ENCODE peak calls at places on chromosomes 16 and 17, in nine cellular contexts. One of them, this sample, is unnamed.

GRCh38 chr16:5323284-5323683 is 225.7 kb upstream of the EEF2KMT start:
- DNase-seq in HCT116: no peak
- DNase-seq in astrocyte: peak
- DNase-seq in IMR-90: no peak
- DNase-seq in effector memory CD4-positive, alpha-beta T cell: no peak
- DNase-seq in CD8-positive, alpha-beta T cell: no peak
- DNase-seq in adrenal gland: no peak
- DNase-seq in heart right ventricle: no peak
- DNase-seq in aorta: no peak
- DNase-seq in this sample: no peak

GRCh38 chr16:84692451-84692850 is 7.3 kb upstream of the USP10 start:
- DNase-seq in CD8-positive, alpha-beta T cell: no peak
- DNase-seq in aorta: no peak
- DNase-seq in IMR-90: no peak
- DNase-seq in astrocyte: peak
- DNase-seq in adrenal gland: no peak
- DNase-seq in HCT116: no peak
- DNase-seq in effector memory CD4-positive, alpha-beta T cell: no peak
- DNase-seq in heart right ventricle: no peak
- DNase-seq in this sample: no peak

GRCh38 chr17:32483451-32484019 is 3.3 kb upstream of the CDK5R1 start:
- DNase-seq in CD8-positive, alpha-beta T cell: peak
- DNase-seq in aorta: peak
- DNase-seq in IMR-90: peak
- DNase-seq in astrocyte: peak
- DNase-seq in effector memory CD4-positive, alpha-beta T cell: no peak
- DNase-seq in adrenal gland: peak
- DNase-seq in heart right ventricle: peak
- DNase-seq in HCT116: no peak
- DNase-seq in this sample: peak

GRCh38 chr17:17749921-17750320 is 68.7 kb downstream of the RAI1 start:
- DNase-seq in adrenal gland: no peak
- DNase-seq in HCT116: peak
- DNase-seq in effector memory CD4-positive, alpha-beta T cell: peak
- DNase-seq in heart right ventricle: no peak
- DNase-seq in astrocyte: no peak
- DNase-seq in CD8-positive, alpha-beta T cell: peak
- DNase-seq in IMR-90: peak
- DNase-seq in aorta: peak
- DNase-seq in this sample: peak

GRCh38 chr17:77881545-77881944 is 77.0 kb upstream of the TNRC6C start:
- DNase-seq in CD8-positive, alpha-beta T cell: peak
- DNase-seq in HCT116: no peak
- DNase-seq in astrocyte: peak
- DNase-seq in effector memory CD4-positive, alpha-beta T cell: peak
- DNase-seq in IMR-90: peak
- DNase-seq in aorta: peak
- DNase-seq in heart right ventricle: peak
- DNase-seq in adrenal gland: peak
- DNase-seq in this sample: peak

GRCh38 chr17:65277576-65277975 is 140.4 kb downstream of the RGS9 start:
- DNase-seq in aorta: no peak
- DNase-seq in adrenal gland: no peak
- DNase-seq in astrocyte: peak
- DNase-seq in HCT116: no peak
- DNase-seq in heart right ventricle: no peak
- DNase-seq in effector memory CD4-positive, alpha-beta T cell: no peak
- DNase-seq in IMR-90: peak
- DNase-seq in CD8-positive, alpha-beta T cell: no peak
- DNase-seq in this sample: peak

GRCh38 chr17:10149573-10150399 is 48.6 kb downstream of the GAS7 start:
- DNase-seq in heart right ventricle: no peak
- DNase-seq in aorta: no peak
- DNase-seq in HCT116: peak
- DNase-seq in effector memory CD4-positive, alpha-beta T cell: no peak
- DNase-seq in CD8-positive, alpha-beta T cell: peak
- DNase-seq in adrenal gland: no peak
- DNase-seq in IMR-90: peak
- DNase-seq in astrocyte: peak
- DNase-seq in this sample: no peak

GRCh38 chr16:56610609-56611111 is 2.3 kb downstream of the MT2A start:
- DNase-seq in CD8-positive, alpha-beta T cell: no peak
- DNase-seq in effector memory CD4-positive, alpha-beta T cell: no peak
- DNase-seq in aorta: no peak
- DNase-seq in IMR-90: peak
- DNase-seq in adrenal gland: no peak
- DNase-seq in astrocyte: no peak
- DNase-seq in heart right ventricle: no peak
- DNase-seq in HCT116: no peak
- DNase-seq in this sample: no peak

GRCh38 chr16:11726008-11726407 is 16.6 kb downstream of the TXNDC11 start:
- DNase-seq in HCT116: no peak
- DNase-seq in aorta: no peak
- DNase-seq in heart right ventricle: no peak
- DNase-seq in effector memory CD4-positive, alpha-beta T cell: no peak
- DNase-seq in CD8-positive, alpha-beta T cell: no peak
- DNase-seq in astrocyte: no peak
- DNase-seq in IMR-90: no peak
- DNase-seq in adrenal gland: no peak
- DNase-seq in this sample: no peak

GRCh38 chr16:50458694-50459271 is 89.4 kb upstream of the NKD1 start:
- DNase-seq in effector memory CD4-positive, alpha-beta T cell: no peak
- DNase-seq in HCT116: no peak
- DNase-seq in adrenal gland: no peak
- DNase-seq in aorta: no peak
- DNase-seq in heart right ventricle: no peak
- DNase-seq in astrocyte: no peak
- DNase-seq in CD8-positive, alpha-beta T cell: no peak
- DNase-seq in IMR-90: no peak
- DNase-seq in this sample: no peak

GRCh38 chr16:85687651-85688471 is 893 bp downstream of the GINS2 start:
- DNase-seq in aorta: no peak
- DNase-seq in astrocyte: no peak
- DNase-seq in heart right ventricle: no peak
- DNase-seq in effector memory CD4-positive, alpha-beta T cell: no peak
- DNase-seq in HCT116: no peak
- DNase-seq in adrenal gland: no peak
- DNase-seq in CD8-positive, alpha-beta T cell: no peak
- DNase-seq in IMR-90: no peak
- DNase-seq in this sample: peak

GRCh38 chr17:58531122-58531521 is 16.7 kb upstream of the MTMR4 start:
- DNase-seq in HCT116: no peak
- DNase-seq in aorta: no peak
- DNase-seq in astrocyte: no peak
- DNase-seq in CD8-positive, alpha-beta T cell: no peak
- DNase-seq in IMR-90: no peak
- DNase-seq in effector memory CD4-positive, alpha-beta T cell: no peak
- DNase-seq in adrenal gland: no peak
- DNase-seq in heart right ventricle: no peak
- DNase-seq in this sample: no peak

GRCh38 chr17:73944366-73944765 is 259.1 kb upstream of the RPL38 start:
- DNase-seq in astrocyte: no peak
- DNase-seq in effector memory CD4-positive, alpha-beta T cell: no peak
- DNase-seq in aorta: no peak
- DNase-seq in adrenal gland: no peak
- DNase-seq in CD8-positive, alpha-beta T cell: no peak
- DNase-seq in heart right ventricle: no peak
- DNase-seq in IMR-90: no peak
- DNase-seq in HCT116: no peak
- DNase-seq in this sample: no peak

GRCh38 chr17:65130829-65131228 is 6.3 kb upstream of the RGS9 start:
- DNase-seq in effector memory CD4-positive, alpha-beta T cell: no peak
- DNase-seq in IMR-90: no peak
- DNase-seq in astrocyte: no peak
- DNase-seq in heart right ventricle: no peak
- DNase-seq in adrenal gland: no peak
- DNase-seq in HCT116: no peak
- DNase-seq in aorta: no peak
- DNase-seq in CD8-positive, alpha-beta T cell: no peak
- DNase-seq in this sample: no peak

GRCh38 chr16:88049020-88049419 is 97.8 kb downstream of the BANP start:
- DNase-seq in CD8-positive, alpha-beta T cell: no peak
- DNase-seq in adrenal gland: no peak
- DNase-seq in heart right ventricle: no peak
- DNase-seq in HCT116: no peak
- DNase-seq in aorta: no peak
- DNase-seq in IMR-90: no peak
- DNase-seq in effector memory CD4-positive, alpha-beta T cell: no peak
- DNase-seq in astrocyte: no peak
- DNase-seq in this sample: no peak

GRCh38 chr16:88052661-88053060 is 101.4 kb downstream of the BANP start:
- DNase-seq in IMR-90: no peak
- DNase-seq in effector memory CD4-positive, alpha-beta T cell: no peak
- DNase-seq in astrocyte: no peak
- DNase-seq in heart right ventricle: no peak
- DNase-seq in aorta: no peak
- DNase-seq in HCT116: no peak
- DNase-seq in adrenal gland: no peak
- DNase-seq in CD8-positive, alpha-beta T cell: no peak
- DNase-seq in this sample: no peak

GRCh38 chr16:88047462-88047861 is 96.2 kb downstream of the BANP start:
- DNase-seq in IMR-90: no peak
- DNase-seq in adrenal gland: no peak
- DNase-seq in effector memory CD4-positive, alpha-beta T cell: no peak
- DNase-seq in heart right ventricle: no peak
- DNase-seq in CD8-positive, alpha-beta T cell: no peak
- DNase-seq in aorta: no peak
- DNase-seq in HCT116: no peak
- DNase-seq in astrocyte: no peak
- DNase-seq in this sample: no peak

GRCh38 chr16:88050952-88051660 is 99.9 kb downstream of the BANP start:
- DNase-seq in IMR-90: no peak
- DNase-seq in CD8-positive, alpha-beta T cell: no peak
- DNase-seq in heart right ventricle: no peak
- DNase-seq in HCT116: no peak
- DNase-seq in aorta: peak
- DNase-seq in effector memory CD4-positive, alpha-beta T cell: no peak
- DNase-seq in adrenal gland: no peak
- DNase-seq in astrocyte: no peak
- DNase-seq in this sample: no peak

GRCh38 chr16:88049561-88050545 is 98.6 kb downstream of the BANP start:
- DNase-seq in aorta: peak
- DNase-seq in IMR-90: no peak
- DNase-seq in HCT116: no peak
- DNase-seq in adrenal gland: no peak
- DNase-seq in CD8-positive, alpha-beta T cell: no peak
- DNase-seq in effector memory CD4-positive, alpha-beta T cell: no peak
- DNase-seq in heart right ventricle: no peak
- DNase-seq in astrocyte: no peak
- DNase-seq in this sample: no peak
- H3K27ac ChIP-seq in aorta: no peak
- H3K27ac ChIP-seq in IMR-90: no peak
- H3K27ac ChIP-seq in HCT116: no peak
- H3K27ac ChIP-seq in adrenal gland: no peak
- H3K27ac ChIP-seq in CD8-positive, alpha-beta T cell: no peak
- H3K27ac ChIP-seq in effector memory CD4-positive, alpha-beta T cell: no peak
- H3K27ac ChIP-seq in heart right ventricle: no peak
- H3K27ac ChIP-seq in astrocyte: no peak
- H3K27ac ChIP-seq in this sample: no peak

GRCh38 chr17:7471729-7472128 is 7.7 kb downstream of the ZBTB4 start:
- DNase-seq in aorta: no peak
- DNase-seq in heart right ventricle: no peak
- DNase-seq in CD8-positive, alpha-beta T cell: no peak
- DNase-seq in adrenal gland: no peak
- DNase-seq in astrocyte: no peak
- DNase-seq in HCT116: no peak
- DNase-seq in effector memory CD4-positive, alpha-beta T cell: no peak
- DNase-seq in IMR-90: no peak
- DNase-seq in this sample: no peak
- H3K27ac ChIP-seq in aorta: no peak
- H3K27ac ChIP-seq in heart right ventricle: peak
- H3K27ac ChIP-seq in CD8-positive, alpha-beta T cell: no peak
- H3K27ac ChIP-seq in adrenal gland: no peak
- H3K27ac ChIP-seq in astrocyte: no peak
- H3K27ac ChIP-seq in HCT116: no peak
- H3K27ac ChIP-seq in effector memory CD4-positive, alpha-beta T cell: no peak
- H3K27ac ChIP-seq in IMR-90: no peak
- H3K27ac ChIP-seq in this sample: no peak

GRCh38 chr17:40181205-40181604 is 3.9 kb downstream of the RAPGEFL1 start:
- DNase-seq in astrocyte: no peak
- DNase-seq in CD8-positive, alpha-beta T cell: no peak
- DNase-seq in IMR-90: no peak
- DNase-seq in effector memory CD4-positive, alpha-beta T cell: no peak
- DNase-seq in HCT116: no peak
- DNase-seq in heart right ventricle: no peak
- DNase-seq in aorta: no peak
- DNase-seq in adrenal gland: no peak
- DNase-seq in this sample: no peak

GRCh38 chr17:40180694-40181093 is 3.4 kb downstream of the RAPGEFL1 start:
- DNase-seq in IMR-90: no peak
- DNase-seq in HCT116: no peak
- DNase-seq in effector memory CD4-positive, alpha-beta T cell: no peak
- DNase-seq in astrocyte: no peak
- DNase-seq in heart right ventricle: no peak
- DNase-seq in CD8-positive, alpha-beta T cell: no peak
- DNase-seq in aorta: no peak
- DNase-seq in adrenal gland: no peak
- DNase-seq in this sample: no peak

GRCh38 chr17:40178660-40179059 is 1.4 kb downstream of the RAPGEFL1 start:
- DNase-seq in HCT116: no peak
- DNase-seq in heart right ventricle: no peak
- DNase-seq in CD8-positive, alpha-beta T cell: no peak
- DNase-seq in adrenal gland: no peak
- DNase-seq in IMR-90: no peak
- DNase-seq in astrocyte: no peak
- DNase-seq in effector memory CD4-positive, alpha-beta T cell: no peak
- DNase-seq in aorta: no peak
- DNase-seq in this sample: no peak

GRCh38 chr17:40178021-40178601 is 841 bp downstream of the RAPGEFL1 start:
- DNase-seq in heart right ventricle: no peak
- DNase-seq in effector memory CD4-positive, alpha-beta T cell: no peak
- DNase-seq in aorta: no peak
- DNase-seq in astrocyte: no peak
- DNase-seq in adrenal gland: no peak
- DNase-seq in HCT116: no peak
- DNase-seq in CD8-positive, alpha-beta T cell: no peak
- DNase-seq in IMR-90: no peak
- DNase-seq in this sample: no peak

GRCh38 chr17:40179923-40180659 is 2.8 kb downstream of the RAPGEFL1 start:
- DNase-seq in CD8-positive, alpha-beta T cell: no peak
- DNase-seq in astrocyte: peak
- DNase-seq in aorta: no peak
- DNase-seq in IMR-90: peak
- DNase-seq in HCT116: no peak
- DNase-seq in heart right ventricle: no peak
- DNase-seq in adrenal gland: no peak
- DNase-seq in effector memory CD4-positive, alpha-beta T cell: no peak
- DNase-seq in this sample: no peak
- H3K27ac ChIP-seq in CD8-positive, alpha-beta T cell: no peak
- H3K27ac ChIP-seq in astrocyte: peak
- H3K27ac ChIP-seq in aorta: no peak
- H3K27ac ChIP-seq in IMR-90: no peak
- H3K27ac ChIP-seq in HCT116: peak
- H3K27ac ChIP-seq in heart right ventricle: peak
- H3K27ac ChIP-seq in adrenal gland: no peak
- H3K27ac ChIP-seq in effector memory CD4-positive, alpha-beta T cell: no peak
- H3K27ac ChIP-seq in this sample: no peak

DNA sequence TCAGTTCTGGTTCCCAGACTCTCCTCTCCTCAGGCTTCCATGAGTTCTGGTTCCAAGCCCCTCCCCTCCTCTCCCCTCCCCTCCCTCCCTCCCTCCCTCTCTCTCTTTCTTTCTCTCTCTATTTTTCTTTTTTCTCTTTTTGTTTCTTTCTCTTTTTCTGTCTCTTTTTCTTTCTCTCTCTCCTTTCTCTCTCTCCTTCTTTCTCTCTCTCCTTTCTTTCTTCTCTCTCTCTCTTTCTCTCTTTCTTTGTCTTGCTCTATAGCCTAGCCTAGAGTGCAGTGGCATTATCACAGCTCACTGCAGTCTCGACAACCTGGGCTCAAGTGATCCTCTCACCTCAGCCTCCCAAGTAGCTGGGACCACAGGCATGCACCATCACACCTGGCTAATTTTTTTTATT is 796 bp upstream of the CES3 start:
- DNase-seq in astrocyte: no peak
- DNase-seq in IMR-90: no peak
- DNase-seq in HCT116: no peak
- DNase-seq in adrenal gland: no peak
- DNase-seq in heart right ventricle: no peak
- DNase-seq in effector memory CD4-positive, alpha-beta T cell: no peak
- DNase-seq in CD8-positive, alpha-beta T cell: no peak
- DNase-seq in aorta: no peak
- DNase-seq in this sample: no peak
- H3K27ac ChIP-seq in astrocyte: no peak
- H3K27ac ChIP-seq in IMR-90: no peak
- H3K27ac ChIP-seq in HCT116: no peak
- H3K27ac ChIP-seq in adrenal gland: no peak
- H3K27ac ChIP-seq in heart right ventricle: no peak
- H3K27ac ChIP-seq in effector memory CD4-positive, alpha-beta T cell: no peak
- H3K27ac ChIP-seq in CD8-positive, alpha-beta T cell: no peak
- H3K27ac ChIP-seq in aorta: no peak
- H3K27ac ChIP-seq in this sample: no peak

This sample was measured in OCI-LY7.